ENCODE peak calls at places on chromosomes 1 and 21, in four cellular contexts. F is A549, O is BJ, H is brain microvascular endothelial cell. Q is an unnamed sample.

GRCh38 chr1:205061665-205062069 is 18.7 kb downstream of the CNTN2 start:
- DNase-seq in F (peak; percentile 62), O (no peak), H (peak; percentile 71), Q (no peak)

GRCh38 chr1:41537257-41537656 is 52.8 kb upstream of the EDN2 start:
- DNase-seq in F (no peak), O (peak; percentile 71), H (peak; percentile 5), Q (no peak)

GRCh38 chr1:183514235-183514634 is 41.9 kb downstream of the SMG7 start:
- DNase-seq in F (no peak), O (no peak), H (no peak), Q (no peak)

GRCh38 chr1:211468595-211468994 is 23.4 kb downstream of the RD3 start:
- DNase-seq in F (no peak), O (no peak), H (no peak), Q (no peak)

GRCh38 chr1:210089848-210090247 is 142.7 kb upstream of the SERTAD4 start:
- DNase-seq in F (peak; percentile 66), O (no peak), H (no peak), Q (no peak)

GRCh38 chr1:116389705-116390104 is 16.7 kb downstream of the ATP1A1 start:
- DNase-seq in F (no peak), O (no peak), H (no peak), Q (no peak)

GRCh38 chr1:228456252-228457016 is 30.7 kb upstream of the RNF187 start:
- DNase-seq in F (no peak), O (no peak), H (no peak), Q (no peak)

GRCh38 chr1:103461171-103462105 is 64.1 kb upstream of the RNPC3 start:
- DNase-seq in F (peak; percentile 1), O (no peak), H (no peak), Q (no peak)

GRCh38 chr1:34777519-34778321 is 3.3 kb upstream of the GJB3 start:
- DNase-seq in F (no peak), O (no peak), H (no peak), Q (no peak)

GRCh38 chr1:40385437-40386310 is 12.1 kb downstream of the SMAP2 start:
- DNase-seq in F (no peak), O (no peak), H (no peak), Q (no peak)

GRCh38 chr1:40386796-40387195 is 13.3 kb downstream of the SMAP2 start:
- DNase-seq in F (no peak), O (no peak), H (no peak), Q (no peak)

GRCh38 chr1:40384887-40385286 is 11.4 kb downstream of the SMAP2 start:
- DNase-seq in F (no peak), O (no peak), H (no peak), Q (no peak)

GRCh38 chr1:40384413-40384762 is 10.9 kb downstream of the SMAP2 start:
- DNase-seq in F (no peak), O (no peak), H (no peak), Q (no peak)

GRCh38 chr1:40386311-40386778 is 12.8 kb downstream of the SMAP2 start:
- DNase-seq in F (no peak), O (no peak), H (no peak), Q (no peak)
- H3K4me3 ChIP-seq in F (no peak overlapping the region), O (no peak overlapping the region), H (no peak overlapping the region), Q (no peak overlapping the region)

DNA sequence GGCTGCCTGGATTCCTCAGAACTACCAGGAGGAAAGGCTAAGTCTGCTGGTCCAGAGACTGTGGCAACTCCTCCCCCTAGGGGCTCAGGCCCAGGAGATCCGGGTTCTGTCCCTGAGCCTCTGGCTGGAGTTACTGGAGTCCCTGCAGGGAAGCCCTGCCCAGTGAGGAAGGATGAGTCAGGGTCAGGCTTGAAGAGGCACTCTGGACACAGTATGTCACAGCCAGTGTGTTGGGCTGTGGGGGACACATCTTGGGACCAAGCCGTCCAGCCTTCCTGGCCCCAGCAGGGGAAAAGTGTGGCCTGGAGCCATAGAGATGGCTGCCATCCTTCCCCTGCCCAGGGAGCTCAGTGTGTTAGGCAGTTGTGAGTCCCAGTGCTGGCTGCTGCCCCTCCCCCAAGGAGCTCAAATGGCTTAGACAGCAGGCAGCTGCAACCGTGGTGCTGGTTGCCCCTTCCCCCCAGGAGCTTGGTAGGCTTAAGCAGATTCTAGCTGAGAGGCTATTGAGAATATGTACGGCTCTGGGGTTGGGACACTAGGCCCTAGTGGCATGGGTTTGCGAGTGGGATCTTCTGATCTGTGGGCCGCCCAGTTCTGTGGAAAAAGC is 28.2 kb upstream of the RABGAP1L start:
- DNase-seq in F (no peak), O (no peak), H (no peak), Q (no peak)
- TF ChIP-seq CTCF in F (no peak), O (no peak), H (no peak), Q (no peak)

DNA sequence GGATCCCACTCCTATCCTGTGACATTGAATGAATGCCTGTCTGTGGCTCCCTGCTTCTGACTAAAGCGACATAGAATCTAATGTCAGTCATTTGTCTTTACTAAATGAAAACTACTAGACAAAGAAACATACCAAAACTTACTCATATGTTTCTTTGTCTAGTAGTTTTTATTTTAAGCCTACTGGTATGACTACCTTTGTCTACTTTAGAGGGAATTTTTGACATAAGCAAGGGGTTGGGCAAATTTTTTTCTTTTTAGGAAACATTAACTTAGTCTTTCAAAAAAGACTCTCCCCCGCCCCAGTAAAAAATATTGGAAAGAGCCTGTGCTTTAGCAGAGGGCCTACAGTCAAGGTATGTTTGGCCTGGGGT is 4.9 kb downstream of the NEK7 start:
- DNase-seq in F (no peak), O (no peak), H (no peak), Q (no peak)
- H3K4me3 ChIP-seq in F (no peak overlapping the region), O (no peak overlapping the region), H (no peak overlapping the region), Q (no peak overlapping the region)

GRCh38 chr1:196059210-196059609 is 549.0 kb downstream of the KCNT2 start:
- DNase-seq in F (peak; percentile 19), O (no peak), H (no peak), Q (no peak)

GRCh38 chr1:196063307-196063706 is 544.9 kb downstream of the KCNT2 start:
- DNase-seq in F (peak; percentile 40), O (no peak), H (no peak), Q (no peak)

GRCh38 chr1:196056966-196057365 is 551.3 kb downstream of the KCNT2 start:
- DNase-seq in F (no peak), O (no peak), H (no peak), Q (no peak)

GRCh38 chr1:196063952-196064351 is 544.3 kb downstream of the KCNT2 start:
- DNase-seq in F (no peak), O (no peak), H (no peak), Q (no peak)

GRCh38 chr1:196060539-196060938 is 547.7 kb downstream of the KCNT2 start:
- DNase-seq in F (no peak), O (no peak), H (no peak), Q (no peak)
- TF ChIP-seq CTCF in F (no peak), O (no peak), H (no peak), Q (no peak)

GRCh38 chr1:160260436-160261382 is 1.6 kb downstream of the DCAF8 start:
- DNase-seq in F (no peak), O (peak; percentile 75), H (peak; percentile 74), Q (peak; percentile 73)
- H3K4me3 ChIP-seq in F (peak overlapping the region; percentile 83), O (peak overlapping the region; percentile 90), H (peak overlapping the region; percentile 100), Q (peak overlapping the region; percentile 91)

GRCh38 chr1:74763714-74764301 is 30.9 kb downstream of the TYW3 start:
- DNase-seq in F (no peak), O (no peak), H (no peak), Q (no peak)

GRCh38 chr1:74772945-74773344 is 40.0 kb downstream of the TYW3 start:
- DNase-seq in F (no peak), O (no peak), H (no peak), Q (no peak)

GRCh38 chr1:74766579-74766978 is 33.6 kb downstream of the TYW3 start:
- DNase-seq in F (no peak), O (no peak), H (no peak), Q (no peak)

GRCh38 chr1:74771913-74772515 is 39.1 kb downstream of the TYW3 start:
- DNase-seq in F (peak; percentile 45), O (peak; percentile 5), H (peak; percentile 53), Q (no peak)

DNA sequence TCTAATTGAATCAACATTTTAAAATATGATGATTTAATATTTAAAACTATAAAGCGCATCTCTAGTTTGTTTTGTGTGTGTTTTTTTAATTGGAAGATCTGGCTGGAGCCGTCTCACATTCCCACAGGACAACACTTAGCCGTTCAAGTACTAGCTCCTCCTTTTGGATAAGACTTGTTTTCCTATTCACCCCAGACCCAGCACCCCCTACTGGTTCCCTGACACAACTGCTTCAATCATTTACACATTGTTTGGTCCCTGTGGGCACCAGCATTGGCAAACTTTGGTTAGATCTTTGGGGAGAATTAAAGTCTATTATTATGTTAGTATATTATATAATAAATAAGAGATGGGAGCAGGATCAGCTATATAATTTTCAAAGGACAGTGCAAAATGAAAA is 34.5 kb downstream of the TYW3 start:
- DNase-seq in F (peak; percentile 54), O (no peak), H (peak; percentile 11), Q (no peak)
- TF ChIP-seq CTCF in F (no peak), O (no peak), H (peak; percentile 63), Q (peak; percentile 61)

DNA sequence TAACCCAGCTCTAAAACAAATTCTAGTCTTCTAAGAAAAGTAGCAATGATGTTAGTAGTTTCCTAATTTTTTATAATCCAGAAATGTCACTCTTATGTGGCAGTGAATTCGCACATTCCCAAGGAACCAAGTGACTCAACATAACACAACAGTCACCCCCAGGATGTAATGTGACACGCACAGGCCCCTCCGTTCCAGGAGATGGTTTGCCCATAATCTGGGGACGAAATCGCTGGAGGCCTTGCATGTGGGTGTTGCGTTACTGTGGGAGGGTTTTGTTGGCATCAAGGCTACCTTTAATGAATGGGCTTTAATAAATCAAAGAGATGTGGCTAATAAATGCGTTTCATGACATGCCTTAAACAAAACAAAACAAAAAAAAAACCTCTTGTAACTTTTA is 50.9 kb downstream of the EVA1C start:
- DNase-seq in F (peak; percentile 90), O (peak; percentile 36), H (peak; percentile 81), Q (no peak)
- H3K4me3 ChIP-seq in F (no peak overlapping the region), O (no peak overlapping the region), H (no peak overlapping the region), Q (no peak overlapping the region)

GRCh38 chr1:20727746-20728316 is 4.7 kb downstream of the SH2D5 start:
- DNase-seq in F (no peak), O (no peak), H (no peak), Q (no peak)
- TF ChIP-seq CTCF in F (no peak), O (peak; percentile 21), H (peak; percentile 29), Q (peak; percentile 30)

GRCh38 chr1:52848423-52848822 is 5.9 kb downstream of the ZYG11A start:
- DNase-seq in F (no peak), O (no peak), H (no peak), Q (no peak)

DNA sequence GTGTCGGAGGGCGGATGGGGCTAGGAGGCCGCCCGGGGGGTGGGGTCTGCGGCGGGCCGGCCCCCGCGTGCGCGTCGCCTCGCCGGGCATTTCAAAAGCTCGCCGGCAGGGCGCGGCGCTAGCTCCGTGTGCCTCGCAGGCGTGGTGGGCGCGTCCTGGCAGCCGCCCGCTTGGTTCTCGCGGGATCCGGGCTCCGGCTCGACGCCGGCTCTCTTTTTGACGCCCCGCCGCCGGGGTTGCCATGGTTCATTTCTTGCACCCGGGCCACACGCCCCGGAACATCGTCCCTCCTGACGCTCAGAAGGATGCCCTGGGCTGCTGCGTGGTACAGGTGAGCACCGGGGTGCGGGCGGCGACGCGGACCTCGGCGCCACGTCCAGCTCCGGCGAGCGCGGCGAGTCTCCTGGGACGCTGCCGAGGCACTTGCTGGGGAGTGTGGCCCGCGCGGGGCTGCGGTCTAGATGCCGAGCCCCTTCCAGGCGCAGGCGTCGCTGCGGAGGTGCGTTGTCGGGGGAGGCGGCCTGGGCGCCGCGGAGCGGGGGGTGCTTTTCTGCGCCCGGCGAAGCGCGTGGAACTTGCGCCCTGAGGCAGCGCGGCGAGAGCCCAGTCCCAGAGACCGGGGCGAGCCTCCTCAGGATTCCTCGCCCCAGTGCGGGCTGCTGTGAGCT is at the start of gene ZYG11A:
- DNase-seq in F (peak; percentile 91), O (peak; percentile 11), H (peak; percentile 60), Q (no peak)
- H3K4me3 ChIP-seq in F (peak within 1 kb of the TSS; percentile 91), O (peak within 1 kb of the TSS; percentile 57), H (peak within 1 kb of the TSS; percentile 69), Q (peak within 1 kb of the TSS; percentile 88)